ENCODE peak calls at places on chromosome 6, in ten cellular contexts. M is body of pancreas; Z is stimulated activated CD8-positive, alpha-beta memory T cell treated with anti-CD3 and anti-CD28 coated beads, Interleukin-15, amount 100 ng/mL, for 48 hours; Y is OCI-LY7; W is ELR; E is mucosa of gallbladder; I is stimulated activated CD4-positive, alpha-beta T cell treated with anti-CD3 and anti-CD28 coated beads, Interleukin-4, amount 100 ng/mL, for 24 hours; U is activated CD4-positive, alpha-beta T cell treated with anti-CD3 and anti-CD28 coated beads, Interleukin-2, amount 50 U/mL, for 24 hours; R is bronchial epithelial cell; T is activated T-helper 1 cell treated with Interleukin-2 at 50 U/mL for 16 hours. O is an unnamed sample.

GRCh38 chr6:10595731-10596664 is 74.8 kb downstream of the GCNT2 start:
- DNase-seq in I (no peak), U (no peak), W (peak; percentile 78), E (no peak), Z (no peak), T (no peak), R (peak; percentile 50), M (no peak), Y (no peak), O (no peak)

GRCh38 chr6:45959534-45960195 is 56.0 kb downstream of the CLIC5 start:
- DNase-seq in R (peak; percentile 82), Y (no peak), T (no peak), U (no peak), M (no peak), Z (no peak), E (peak; percentile 24), I (no peak), W (peak; percentile 28), O (no peak)

GRCh38 chr6:1525364-1526038 is 84.2 kb upstream of the FOXC1 start:
- DNase-seq in E (no peak), I (no peak), R (no peak), W (no peak), M (no peak), U (no peak), Y (no peak), Z (no peak), T (no peak), O (no peak)

GRCh38 chr6:82902290-82902689 is 163.4 kb downstream of the UBE3D start:
- DNase-seq in Z (no peak), I (no peak), R (no peak), E (no peak), M (no peak), T (no peak), Y (no peak), U (no peak), W (no peak), O (no peak)

GRCh38 chr6:345747-346388 is 45.7 kb upstream of the IRF4 start:
- DNase-seq in M (no peak), Y (no peak), E (no peak), W (no peak), Z (no peak), I (no peak), T (no peak), U (no peak), R (no peak), O (no peak)

GRCh38 chr6:111573892-111574800 is 31.5 kb downstream of the TRAF3IP2 start:
- DNase-seq in T (no peak), Y (no peak), E (no peak), M (no peak), U (no peak), R (peak; percentile 91), Z (no peak), W (peak; percentile 94), I (no peak), O (no peak)

GRCh38 chr6:166512567-166512966 is 73.9 kb downstream of the RAMACL start:
- DNase-seq in M (no peak), Y (peak; percentile 40), T (peak; percentile 19), W (no peak), Z (no peak), U (no peak), E (no peak), R (no peak), I (peak; percentile 24), O (peak; percentile 79)

GRCh38 chr6:24666097-24666615 is 543 bp downstream of the TDP2 start:
- DNase-seq in Z (peak; percentile 36), R (peak; percentile 47), U (no peak), Y (peak; percentile 59), I (peak; percentile 49), E (peak; percentile 24), W (peak; percentile 53), T (peak; percentile 20), M (peak; percentile 31), O (peak; percentile 82)

GRCh38 chr6:5261545-5262109 is 314 bp downstream of the FARS2 start:
- DNase-seq in R (peak; percentile 27), M (no peak), W (peak; percentile 36), T (no peak), Y (no peak), I (no peak), Z (no peak), E (no peak), U (no peak), O (no peak)

GRCh38 chr6:24394777-24395437 is 7.8 kb upstream of the MRS2 start:
- DNase-seq in Y (no peak), Z (no peak), M (no peak), E (no peak), R (peak; percentile 87), I (no peak), U (no peak), W (peak; percentile 85), T (no peak), O (no peak)

GRCh38 chr6:25157183-25157582 is 122.0 kb upstream of the CARMIL1 start:
- DNase-seq in Y (no peak), E (no peak), I (no peak), W (no peak), Z (no peak), U (no peak), R (no peak), T (no peak), M (no peak), O (no peak)

GRCh38 chr6:40937491-40937890 is 101.5 kb downstream of the UNC5CL start:
- DNase-seq in E (no peak), W (no peak), I (no peak), T (no peak), R (no peak), M (no peak), Z (no peak), U (no peak), Y (no peak), O (no peak)

GRCh38 chr6:46042355-46042999 is 26.8 kb upstream of the CLIC5 start:
- DNase-seq in Y (peak; percentile 30), E (peak; percentile 30), Z (no peak), I (no peak), R (peak; percentile 59), W (peak; percentile 60), T (no peak), M (no peak), U (no peak), O (no peak)

GRCh38 chr6:82211326-82211725 is 36.2 kb downstream of the IBTK start:
- DNase-seq in U (no peak), E (no peak), R (no peak), Z (no peak), Y (no peak), W (no peak), T (no peak), I (no peak), M (no peak), O (no peak)

GRCh38 chr6:140300331-140300730 is 925.9 kb upstream of the CITED2 start:
- DNase-seq in M (no peak), R (no peak), W (no peak), Z (no peak), Y (no peak), T (no peak), I (no peak), E (no peak), U (no peak), O (no peak)

GRCh38 chr6:46863791-46864190 is 57.9 kb downstream of the ADGRF5 start:
- DNase-seq in Z (no peak), U (no peak), E (no peak), W (no peak), T (no peak), M (no peak), R (no peak), Y (no peak), I (no peak), O (no peak)

GRCh38 chr6:142942805-142943227 is 2.2 kb downstream of the HIVEP2 start:
- DNase-seq in Z (no peak), M (no peak), W (peak; percentile 75), T (no peak), Y (peak; percentile 67), E (no peak), U (no peak), I (no peak), R (peak; percentile 65), O (no peak)

GRCh38 chr6:13767121-13767794 is 47.1 kb downstream of the MCUR1 start:
- DNase-seq in U (no peak), I (peak; percentile 29), M (no peak), W (peak; percentile 57), Y (no peak), T (peak; percentile 15), Z (peak; percentile 16), R (no peak), E (peak; percentile 45), O (peak; percentile 73)

GRCh38 chr6:1479095-1479494 is 89.7 kb downstream of the FOXF2 start:
- DNase-seq in W (peak; percentile 36), T (no peak), M (no peak), E (no peak), R (no peak), Y (no peak), I (no peak), Z (no peak), U (no peak), O (no peak)

GRCh38 chr6:8017276-8017701 is 46.9 kb downstream of the BLOC1S5 start:
- DNase-seq in M (no peak), U (no peak), T (no peak), I (no peak), Z (no peak), Y (peak; percentile 45), W (peak; percentile 9), R (no peak), E (no peak), O (no peak)

GRCh38 chr6:40427196-40427595 is 160.0 kb downstream of the LRFN2 start:
- DNase-seq in M (peak; percentile 76), I (no peak), Y (no peak), W (no peak), R (no peak), E (no peak), Z (no peak), U (no peak), T (no peak), O (no peak)

GRCh38 chr6:17427617-17428016 is 34.2 kb downstream of the CAP2 start:
- DNase-seq in I (no peak), Z (no peak), U (no peak), R (no peak), E (no peak), T (no peak), M (no peak), Y (no peak), W (no peak), O (no peak)

GRCh38 chr6:29602564-29603361 is 17.8 kb downstream of the OR2H2 start:
- DNase-seq in U (no peak), I (no peak), M (no peak), W (peak; percentile 53), Z (no peak), T (no peak), E (no peak), R (no peak), Y (peak; percentile 11), O (no peak)

GRCh38 chr6:110528051-110528929 is 51.9 kb upstream of the SLC22A16 start:
- DNase-seq in M (peak; percentile 55), E (peak; percentile 67), U (no peak), Z (peak; percentile 25), T (peak; percentile 7), Y (peak; percentile 69), W (peak; percentile 97), I (peak; percentile 64), R (peak; percentile 89), O (peak; percentile 72)

GRCh38 chr6:36598739-36599318 is 4.7 kb downstream of the SRSF3 start:
- DNase-seq in I (no peak), R (no peak), W (no peak), T (no peak), E (no peak), U (no peak), Y (no peak), Z (no peak), M (no peak), O (peak; percentile 59)

GRCh38 chr6:34950849-34951248 is 61.8 kb downstream of the ANKS1A start:
- DNase-seq in Z (no peak), T (no peak), W (no peak), U (no peak), Y (no peak), E (no peak), M (no peak), I (no peak), R (no peak), O (no peak)

GRCh38 chr6:26415791-26416190 is 13.7 kb downstream of the BTN3A1 start:
- DNase-seq in R (no peak), I (no peak), E (no peak), T (no peak), Z (no peak), M (no peak), Y (no peak), W (peak; percentile 52), U (no peak), O (no peak)

GRCh38 chr6:135183532-135184440 is 2.7 kb downstream of the MYB start:
- DNase-seq in T (peak; percentile 64), I (peak; percentile 81), W (peak; percentile 68), U (peak; percentile 39), R (peak; percentile 59), Z (peak; percentile 73), M (peak; percentile 43), Y (peak; percentile 95), E (peak; percentile 33), O (peak; percentile 91)

O was measured in activated effector memory CD4-positive, alpha-beta T cell treated with anti-CD3 and anti-CD28 coated beads, Interleukin-2, amount 50 U/mL, for 16 hours.